ENCODE peak calls at places on chromosomes 3 and 15, in four cellular contexts. One of them, this sample, is unnamed.

GRCh38 chr15:59686389-59686788 is 2.7 kb downstream of the BNIP2 start:
- DNase-seq in WTC11: no peak
- DNase-seq in A549: no peak
- DNase-seq in K562: no peak
- DNase-seq in this sample: no peak

GRCh38 chr3:188126271-188126670 is 27.7 kb upstream of the LPP start:
- DNase-seq in WTC11: no peak
- DNase-seq in A549: no peak
- DNase-seq in K562: no peak
- DNase-seq in this sample: no peak

GRCh38 chr3:151329368-151329767 is at the start of gene P2RY13:
- DNase-seq in WTC11: no peak
- DNase-seq in A549: no peak
- DNase-seq in K562: no peak
- DNase-seq in this sample: no peak

GRCh38 chr3:75180945-75181298 is 483.2 kb upstream of the FRG2C start:
- DNase-seq in WTC11: no peak
- DNase-seq in A549: no peak
- DNase-seq in K562: no peak
- DNase-seq in this sample: no peak

GRCh38 chr3:16837602-16838001 is 47.2 kb upstream of the PLCL2 start:
- DNase-seq in WTC11: no peak
- DNase-seq in A549: no peak
- DNase-seq in K562: no peak
- DNase-seq in this sample: no peak

GRCh38 chr3:120129718-120130117 is 35.5 kb upstream of the GSK3B start:
- DNase-seq in WTC11: no peak
- DNase-seq in A549: no peak
- DNase-seq in K562: no peak
- DNase-seq in this sample: no peak

GRCh38 chr3:143718463-143718862 is 129.8 kb downstream of the SLC9A9 start:
- DNase-seq in WTC11: peak
- DNase-seq in A549: no peak
- DNase-seq in K562: no peak
- DNase-seq in this sample: no peak

GRCh38 chr3:111143-112069 is 85.2 kb upstream of the CHL1 start:
- DNase-seq in WTC11: no peak
- DNase-seq in A549: no peak
- DNase-seq in K562: no peak
- DNase-seq in this sample: peak

GRCh38 chr15:85116494-85116893 is 134.8 kb downstream of the PDE8A start:
- DNase-seq in WTC11: no peak
- DNase-seq in A549: no peak
- DNase-seq in K562: no peak
- DNase-seq in this sample: no peak

GRCh38 chr3:10911350-10912002 is 81.1 kb upstream of the SLC6A1 start:
- DNase-seq in WTC11: no peak
- DNase-seq in A549: no peak
- DNase-seq in K562: no peak
- DNase-seq in this sample: no peak

GRCh38 chr15:77118787-77119410 is 48.0 kb upstream of the TSPAN3 start:
- DNase-seq in WTC11: no peak
- DNase-seq in A549: peak
- DNase-seq in K562: no peak
- DNase-seq in this sample: peak

GRCh38 chr15:52505141-52505540 is 23.5 kb downstream of the MYO5A start:
- DNase-seq in WTC11: no peak
- DNase-seq in A549: no peak
- DNase-seq in K562: no peak
- DNase-seq in this sample: no peak

GRCh38 chr15:87722941-87723691 is 533.4 kb downstream of the NTRK3 start:
- DNase-seq in WTC11: no peak
- DNase-seq in A549: no peak
- DNase-seq in K562: no peak
- DNase-seq in this sample: no peak

GRCh38 chr3:161273589-161274218 is 52.6 kb downstream of the NMD3 start:
- DNase-seq in WTC11: no peak
- DNase-seq in A549: no peak
- DNase-seq in K562: peak
- DNase-seq in this sample: peak

GRCh38 chr15:90859234-90860131 is 8.9 kb upstream of the FURIN start:
- DNase-seq in WTC11: no peak
- DNase-seq in A549: no peak
- DNase-seq in K562: no peak
- DNase-seq in this sample: peak

GRCh38 chr3:193928354-193929209 is 207.4 kb upstream of the HES1 start:
- DNase-seq in WTC11: no peak
- DNase-seq in A549: peak
- DNase-seq in K562: peak
- DNase-seq in this sample: no peak

GRCh38 chr15:83747718-83748110 is 93.8 kb downstream of the ADAMTSL3 start:
- DNase-seq in WTC11: no peak
- DNase-seq in A549: no peak
- DNase-seq in K562: no peak
- DNase-seq in this sample: no peak
- TF ChIP-seq HMGXB4 in WTC11: no peak
- TF ChIP-seq HMGXB4 in A549: no peak
- TF ChIP-seq HMGXB4 in K562: no peak
- TF ChIP-seq HMGXB4 in this sample: no peak

DNA sequence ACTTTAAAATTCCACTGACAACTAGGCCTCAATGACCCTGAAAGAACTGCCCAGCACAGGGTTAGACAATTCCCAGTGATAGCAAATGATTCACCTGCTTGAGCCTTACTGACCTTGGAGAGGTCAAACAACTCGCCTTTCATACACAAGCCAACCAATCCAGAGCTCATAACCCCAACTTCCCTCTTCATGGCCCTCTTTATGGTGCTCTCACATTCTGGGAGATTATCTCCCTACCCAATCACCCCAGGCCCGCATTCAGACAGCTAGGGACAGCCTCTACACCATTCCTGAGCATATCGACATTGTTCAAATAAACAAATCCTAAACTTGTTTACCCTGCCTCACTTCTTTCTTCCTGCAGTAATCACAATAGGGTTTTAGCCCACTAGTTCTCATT is 32.2 kb upstream of the COLQ start:
- DNase-seq in WTC11: no peak
- DNase-seq in A549: no peak
- DNase-seq in K562: no peak
- DNase-seq in this sample: peak
- TF ChIP-seq HMGXB4 in WTC11: no peak
- TF ChIP-seq HMGXB4 in A549: no peak
- TF ChIP-seq HMGXB4 in K562: no peak
- TF ChIP-seq HMGXB4 in this sample: no peak

GRCh38 chr15:74782596-74783071 is 754 bp downstream of the CSK start:
- DNase-seq in WTC11: no peak
- DNase-seq in A549: no peak
- DNase-seq in K562: no peak
- DNase-seq in this sample: no peak

GRCh38 chr15:74783808-74784175 is 1.9 kb downstream of the CSK start:
- DNase-seq in WTC11: no peak
- DNase-seq in A549: no peak
- DNase-seq in K562: no peak
- DNase-seq in this sample: no peak

GRCh38 chr15:74784426-74784825 is 2.5 kb downstream of the CSK start:
- DNase-seq in WTC11: no peak
- DNase-seq in A549: no peak
- DNase-seq in K562: no peak
- DNase-seq in this sample: no peak

GRCh38 chr15:74781673-74782595 is at the start of gene CSK:
- DNase-seq in WTC11: peak
- DNase-seq in A549: peak
- DNase-seq in K562: peak
- DNase-seq in this sample: no peak

GRCh38 chr15:74783072-74783807 is 1.4 kb downstream of the CSK start:
- DNase-seq in WTC11: no peak
- DNase-seq in A549: no peak
- DNase-seq in K562: peak
- DNase-seq in this sample: no peak
- TF ChIP-seq HMGXB4 in WTC11: no peak
- TF ChIP-seq HMGXB4 in A549: no peak
- TF ChIP-seq HMGXB4 in K562: no peak
- TF ChIP-seq HMGXB4 in this sample: peak

GRCh38 chr3:33061782-33062181 is 35.2 kb downstream of the GLB1 start:
- DNase-seq in WTC11: no peak
- DNase-seq in A549: no peak
- DNase-seq in K562: no peak
- DNase-seq in this sample: no peak
- TF ChIP-seq HMGXB4 in WTC11: no peak
- TF ChIP-seq HMGXB4 in A549: no peak
- TF ChIP-seq HMGXB4 in K562: no peak
- TF ChIP-seq HMGXB4 in this sample: no peak

DNA sequence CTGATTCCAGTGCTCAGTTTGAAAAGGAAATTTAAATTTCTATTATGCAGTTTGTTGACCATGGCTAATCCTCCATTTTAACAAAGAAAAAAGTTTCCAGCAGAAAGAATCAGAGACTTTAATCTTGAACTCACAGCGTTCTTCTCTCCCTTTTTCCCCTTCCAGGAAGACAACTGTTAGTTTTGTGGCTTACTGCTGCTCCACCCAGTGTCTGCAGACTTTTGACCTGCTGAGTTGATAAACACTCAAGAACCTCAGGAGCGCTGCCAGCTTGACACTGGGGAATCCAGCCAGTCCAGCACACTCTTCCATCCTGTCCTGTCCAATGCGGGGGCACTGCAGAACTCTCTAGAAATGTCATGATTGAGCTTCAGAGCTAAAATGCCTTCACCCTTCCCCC is 134.6 kb downstream of the LRRC28 start:
- DNase-seq in WTC11: no peak
- DNase-seq in A549: no peak
- DNase-seq in K562: no peak
- DNase-seq in this sample: peak
- TF ChIP-seq HMGXB4 in WTC11: no peak
- TF ChIP-seq HMGXB4 in A549: no peak
- TF ChIP-seq HMGXB4 in K562: no peak
- TF ChIP-seq HMGXB4 in this sample: no peak

GRCh38 chr15:72451224-72451623 is 22.9 kb upstream of the ARIH1 start:
- DNase-seq in WTC11: no peak
- DNase-seq in A549: no peak
- DNase-seq in K562: no peak
- DNase-seq in this sample: no peak

GRCh38 chr15:72450805-72451204 is 23.3 kb upstream of the ARIH1 start:
- DNase-seq in WTC11: no peak
- DNase-seq in A549: no peak
- DNase-seq in K562: no peak
- DNase-seq in this sample: no peak

DNA sequence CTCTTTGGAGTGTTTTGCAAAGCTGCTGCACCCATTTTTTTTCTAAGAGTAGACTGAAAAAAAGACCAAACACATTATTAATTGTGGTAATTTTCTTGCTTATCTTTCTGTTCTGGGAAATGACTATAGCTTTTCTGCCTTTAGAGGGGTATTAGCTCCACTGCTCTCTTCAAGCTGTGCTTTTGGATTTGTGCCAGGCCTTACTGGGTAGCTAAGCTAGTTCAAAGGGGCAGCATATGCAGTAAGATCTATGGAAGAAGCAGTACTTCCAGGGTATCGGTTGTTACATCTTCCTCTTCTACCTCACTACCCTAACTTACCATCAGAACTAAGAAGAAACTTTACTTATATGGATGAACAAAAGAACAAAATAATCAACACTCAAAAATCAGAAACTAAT is 28.7 kb upstream of the ARIH1 start:
- DNase-seq in WTC11: no peak
- DNase-seq in A549: no peak
- DNase-seq in K562: no peak
- DNase-seq in this sample: no peak
- TF ChIP-seq HMGXB4 in WTC11: no peak
- TF ChIP-seq HMGXB4 in A549: no peak
- TF ChIP-seq HMGXB4 in K562: no peak
- TF ChIP-seq HMGXB4 in this sample: no peak

GRCh38 chr3:36697397-36698001 is 66.9 kb downstream of the DCLK3 start:
- DNase-seq in WTC11: no peak
- DNase-seq in A549: no peak
- DNase-seq in K562: no peak
- DNase-seq in this sample: no peak

GRCh38 chr3:36696799-36697198 is 67.6 kb downstream of the DCLK3 start:
- DNase-seq in WTC11: no peak
- DNase-seq in A549: no peak
- DNase-seq in K562: no peak
- DNase-seq in this sample: no peak

GRCh38 chr3:36693670-36694069 is 70.7 kb downstream of the DCLK3 start:
- DNase-seq in WTC11: no peak
- DNase-seq in A549: no peak
- DNase-seq in K562: no peak
- DNase-seq in this sample: no peak

GRCh38 chr3:36695113-36695768 is 69.1 kb downstream of the DCLK3 start:
- DNase-seq in WTC11: no peak
- DNase-seq in A549: no peak
- DNase-seq in K562: no peak
- DNase-seq in this sample: no peak

DNA sequence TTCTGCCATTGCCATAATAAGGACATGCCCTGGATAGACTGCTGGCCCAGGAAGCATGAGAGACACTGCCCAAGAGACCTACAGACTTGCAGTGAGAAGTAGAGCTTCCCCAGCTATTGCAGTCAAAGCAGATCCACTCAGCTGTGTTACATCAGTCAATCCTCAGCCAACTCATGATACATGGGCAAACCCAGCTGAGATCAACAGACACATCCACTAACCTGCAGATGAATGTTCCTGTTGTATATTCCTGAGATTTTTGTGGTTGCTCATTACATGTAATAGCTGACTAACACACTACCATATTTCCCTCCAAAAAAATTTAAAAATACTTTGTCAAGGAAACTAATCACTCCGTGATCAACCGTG is 68.6 kb downstream of the DCLK3 start:
- DNase-seq in WTC11: no peak
- DNase-seq in A549: no peak
- DNase-seq in K562: no peak
- DNase-seq in this sample: no peak
- TF ChIP-seq HMGXB4 in WTC11: no peak
- TF ChIP-seq HMGXB4 in A549: no peak
- TF ChIP-seq HMGXB4 in K562: no peak
- TF ChIP-seq HMGXB4 in this sample: no peak